ENCODE peak calls at places on chromosomes 7 and 10, in nine cellular contexts. R is AG10803; Y is CD8-positive, alpha-beta T cell; J is IMR-90; W is fibroblast of mammary gland; D is mammary epithelial cell; O is hepatocyte; C is GM12865; A is HFF-Myc. M is an unnamed sample.

GRCh38 chr10:113133497-113133896 is 183.4 kb downstream of the TCF7L2 start:
- DNase-seq in R (peak), Y (no peak), J (peak), W (peak), D (no peak), O (no peak), C (no peak), A (no peak), M (peak)

GRCh38 chr7:129359641-129360040 is 74.6 kb upstream of the STRIP2 start:
- DNase-seq in R (no peak), Y (no peak), J (peak), W (no peak), D (no peak), O (no peak), C (no peak), A (no peak), M (no peak)

GRCh38 chr10:3067045-3067858 is at the start of gene PFKP:
- DNase-seq in R (no peak), Y (peak), J (no peak), W (no peak), D (peak), O (peak), C (peak), A (no peak), M (no peak)

GRCh38 chr7:134691820-134692705 is 45.4 kb downstream of the BPGM start:
- DNase-seq in R (peak), Y (no peak), J (peak), W (peak), D (peak), O (peak), C (no peak), A (no peak), M (peak)

GRCh38 chr7:112143151-112143550 is 63.0 kb downstream of the DOCK4 start:
- DNase-seq in R (peak), Y (no peak), J (peak), W (no peak), D (no peak), O (no peak), C (no peak), A (no peak), M (no peak)

GRCh38 chr10:48442809-48443177 is 136.3 kb downstream of the MAPK8 start:
- DNase-seq in R (no peak), Y (no peak), J (no peak), W (no peak), D (no peak), O (no peak), C (no peak), A (no peak), M (no peak)

GRCh38 chr7:74256446-74257408 is 2.5 kb upstream of the RFC2 start:
- DNase-seq in R (peak), Y (no peak), J (peak), W (peak), D (no peak), O (no peak), C (peak), A (no peak), M (peak)

GRCh38 chr7:155002411-155003214 is at the start of gene PAXIP1:
- DNase-seq in R (peak), Y (no peak), J (peak), W (peak), D (peak), O (peak), C (peak), A (no peak), M (peak)

GRCh38 chr7:84857336-84857735 is 329.5 kb downstream of the SEMA3D start:
- DNase-seq in R (no peak), Y (no peak), J (no peak), W (no peak), D (no peak), O (no peak), C (no peak), A (no peak), M (no peak)

GRCh38 chr7:157493776-157494175 is 157.0 kb downstream of the DNAJB6 start:
- DNase-seq in R (no peak), Y (no peak), J (no peak), W (no peak), D (no peak), O (no peak), C (no peak), A (no peak), M (no peak)

GRCh38 chr7:99312316-99313203 is 13.1 kb upstream of the ARPC1A start:
- DNase-seq in R (peak), Y (peak), J (peak), W (peak), D (peak), O (peak), C (peak), A (peak), M (peak)

GRCh38 chr7:120742370-120742769 is 115.6 kb downstream of the TSPAN12 start:
- DNase-seq in R (no peak), Y (no peak), J (no peak), W (no peak), D (no peak), O (no peak), C (no peak), A (no peak), M (no peak)

GRCh38 chr7:98294798-98295382 is 13.4 kb downstream of the BRI3 start:
- DNase-seq in R (peak), Y (peak), J (peak), W (peak), D (peak), O (peak), C (peak), A (no peak), M (peak)

GRCh38 chr7:99371376-99371920 is 3.1 kb upstream of the ARPC1B start:
- DNase-seq in R (no peak), Y (no peak), J (no peak), W (no peak), D (no peak), O (no peak), C (no peak), A (no peak), M (no peak)

GRCh38 chr10:61409132-61409531 is 44.0 kb downstream of the TMEM26 start:
- DNase-seq in R (no peak), Y (no peak), J (no peak), W (no peak), D (no peak), O (no peak), C (no peak), A (no peak), M (no peak)

GRCh38 chr7:147298611-147299043 is 1182.0 kb downstream of the CNTNAP2 start:
- DNase-seq in R (peak), Y (no peak), J (peak), W (no peak), D (no peak), O (peak), C (no peak), A (no peak), M (peak)

GRCh38 chr7:96236198-96237039 is 85.5 kb downstream of the SLC25A13 start:
- DNase-seq in R (peak), Y (no peak), J (peak), W (peak), D (peak), O (peak), C (no peak), A (peak), M (peak)

GRCh38 chr10:70509376-70509775 is 30.8 kb downstream of the PALD1 start:
- DNase-seq in R (no peak), Y (no peak), J (no peak), W (no peak), D (no peak), O (no peak), C (no peak), A (no peak), M (no peak)
- H3K4me3 ChIP-seq in R (no peak), Y (no peak), J (no peak), W (no peak), D (no peak), O (no peak), C (no peak), A (no peak), M (no peak)

GRCh38 chr7:141262101-141262819 is 188.4 kb downstream of the TMEM178B start:
- DNase-seq in R (no peak), Y (no peak), J (no peak), W (peak), D (no peak), O (no peak), C (no peak), A (no peak), M (peak)
- TF ChIP-seq CTCF in R (no peak), Y (no peak), J (peak), W (peak), D (no peak), O (peak), C (no peak), A (no peak), M (peak)

DNA sequence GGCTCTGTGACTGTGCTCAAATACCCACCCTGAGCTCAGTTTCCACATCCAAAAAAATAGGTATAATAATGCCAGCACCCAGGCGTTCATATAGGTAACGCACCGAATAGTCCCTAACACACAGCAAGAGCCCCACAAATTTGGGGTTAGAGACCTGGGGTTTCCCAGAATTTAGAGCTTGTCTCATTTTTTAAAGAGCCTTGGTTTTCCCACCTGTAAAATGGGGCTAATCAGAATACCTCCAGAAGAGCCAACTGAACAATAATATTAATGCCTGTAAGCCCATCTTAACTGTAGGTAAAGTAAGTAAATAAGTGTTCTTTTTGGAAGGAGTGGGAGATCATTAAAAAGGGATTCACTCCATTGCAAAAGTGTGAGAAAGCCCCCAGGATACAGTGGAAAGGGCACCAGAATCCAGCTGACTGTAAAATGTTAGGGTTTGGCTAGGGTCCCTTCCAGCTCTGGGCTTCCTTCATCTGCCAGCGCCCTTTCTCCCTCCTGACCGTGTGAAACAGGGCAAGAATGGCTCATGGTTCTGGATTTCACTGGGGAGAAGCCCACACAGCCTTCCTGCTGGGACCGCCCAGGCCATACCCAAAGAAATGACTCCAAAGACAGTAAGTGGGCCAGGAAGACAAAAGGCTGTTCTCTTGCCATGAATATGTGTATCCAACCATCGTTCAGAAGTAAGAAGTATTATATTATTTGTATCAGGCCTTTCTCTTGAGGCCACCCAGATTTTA is 2.1 kb downstream of the MTURN start:
- DNase-seq in R (no peak), Y (no peak), J (no peak), W (no peak), D (no peak), O (no peak), C (no peak), A (no peak), M (no peak)
- H3K4me3 ChIP-seq in R (peak), Y (no peak), J (peak), W (peak), D (peak), O (no peak), C (no peak), A (peak), M (no peak)

GRCh38 chr7:116801092-116801710 is 61.2 kb upstream of the CAPZA2 start:
- DNase-seq in R (peak), Y (no peak), J (peak), W (peak), D (peak), O (peak), C (no peak), A (peak), M (peak)

GRCh38 chr7:116802144-116802747 is 60.1 kb upstream of the CAPZA2 start:
- DNase-seq in R (peak), Y (no peak), J (peak), W (no peak), D (no peak), O (no peak), C (no peak), A (no peak), M (peak)

GRCh38 chr7:116804459-116804858 is 57.9 kb upstream of the CAPZA2 start:
- DNase-seq in R (no peak), Y (no peak), J (no peak), W (no peak), D (no peak), O (no peak), C (no peak), A (no peak), M (no peak)

GRCh38 chr7:116800594-116800993 is 61.8 kb upstream of the CAPZA2 start:
- DNase-seq in R (no peak), Y (no peak), J (no peak), W (no peak), D (peak), O (no peak), C (no peak), A (no peak), M (no peak)

DNA sequence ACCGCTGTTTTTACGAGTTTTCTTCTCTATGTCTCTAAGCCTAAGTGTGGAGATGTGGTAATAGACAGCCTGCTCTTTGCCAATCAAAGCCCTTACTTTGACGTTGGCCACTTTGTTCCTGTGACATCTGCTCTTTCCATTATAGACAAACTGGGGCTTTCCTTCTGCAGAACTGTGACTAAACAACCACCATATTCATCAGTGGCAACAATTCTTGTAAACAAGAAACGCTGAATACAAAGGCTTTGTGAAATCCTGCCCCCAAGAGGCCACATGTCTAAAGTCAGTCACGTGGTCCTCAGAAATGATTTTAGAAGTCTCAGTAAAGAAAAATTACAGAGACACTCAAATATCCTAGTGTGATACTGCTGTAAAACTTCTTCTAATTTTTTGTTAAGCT is 59.6 kb upstream of the CAPZA2 start:
- DNase-seq in R (peak), Y (no peak), J (peak), W (peak), D (peak), O (peak), C (peak), A (peak), M (peak)
- TF ChIP-seq CTCF in R (peak), Y (no peak), J (peak), W (peak), D (peak), O (peak), C (peak), A (peak), M (peak)

GRCh38 chr7:127730658-127731276 is 78.8 kb downstream of the SND1 start:
- DNase-seq in R (no peak), Y (no peak), J (no peak), W (no peak), D (no peak), O (no peak), C (no peak), A (no peak), M (no peak)
- H3K4me3 ChIP-seq in R (no peak), Y (no peak), J (no peak), W (no peak), D (no peak), O (no peak), C (no peak), A (no peak), M (no peak)

GRCh38 chr10:84075226-84076046 is 63.9 kb upstream of the GHITM start:
- DNase-seq in R (no peak), Y (no peak), J (no peak), W (peak), D (no peak), O (no peak), C (no peak), A (peak), M (no peak)
- TF ChIP-seq CTCF in R (no peak), Y (no peak), J (no peak), W (no peak), D (no peak), O (no peak), C (no peak), A (no peak), M (no peak)

GRCh38 chr10:78302989-78303854 is 269.6 kb downstream of the RPS24 start:
- DNase-seq in R (peak), Y (peak), J (peak), W (peak), D (peak), O (peak), C (peak), A (peak), M (peak)

GRCh38 chr10:78302739-78302988 is 269.0 kb downstream of the RPS24 start:
- DNase-seq in R (no peak), Y (no peak), J (no peak), W (no peak), D (no peak), O (no peak), C (no peak), A (no peak), M (no peak)

GRCh38 chr10:78300526-78300925 is 266.9 kb downstream of the RPS24 start:
- DNase-seq in R (no peak), Y (no peak), J (no peak), W (no peak), D (no peak), O (no peak), C (no peak), A (no peak), M (no peak)

GRCh38 chr10:78301481-78301880 is 267.8 kb downstream of the RPS24 start:
- DNase-seq in R (no peak), Y (no peak), J (no peak), W (no peak), D (no peak), O (no peak), C (no peak), A (no peak), M (no peak)

GRCh38 chr10:78301891-78302738 is 268.5 kb downstream of the RPS24 start:
- DNase-seq in R (no peak), Y (no peak), J (peak), W (no peak), D (no peak), O (peak), C (no peak), A (no peak), M (no peak)
- H3K4me3 ChIP-seq in R (peak), Y (peak), J (no peak), W (peak), D (peak), O (no peak), C (peak), A (peak), M (peak)

M was measured in astrocyte of the spinal cord.